ENCODE peak calls at places on chromosomes 1 and 21, in four cellular contexts. O, N, T and X are unnamed samples.
A peak's percentile ranks its signal among the peaks of the same experiment; 100 is the strongest.

GRCh38 chr1:172399369-172400072 is 21.0 kb upstream of the C1orf105 start:
- DNase-seq in O (peak; percentile 84), N (peak; percentile 58), T (peak; percentile 98), X (peak; percentile 60)

GRCh38 chr1:201559679-201560162 is 20.8 kb downstream of the NAV1 start:
- DNase-seq in O (peak; percentile 54), N (peak; percentile 79), T (peak; percentile 88), X (peak; percentile 14)

GRCh38 chr1:225242611-225243010 is 185.2 kb downstream of the LBR start:
- DNase-seq in O (no peak), N (no peak), T (no peak), X (no peak)

GRCh38 chr1:207049974-207050391 is 1.0 kb downstream of the YOD1 start:
- DNase-seq in O (no peak), N (no peak), T (peak; percentile 59), X (no peak)

GRCh38 chr21:36964398-36964797 is 2.1 kb downstream of the HLCS start:
- DNase-seq in O (no peak), N (no peak), T (no peak), X (no peak)

GRCh38 chr1:198472123-198472522 is 68.4 kb downstream of the ATP6V1G3 start:
- DNase-seq in O (no peak), N (no peak), T (no peak), X (no peak)

GRCh38 chr1:90317628-90318027 is 322.7 kb downstream of the ZNF326 start:
- DNase-seq in O (peak; percentile 17), N (no peak), T (no peak), X (no peak)

GRCh38 chr1:111745670-111746613 is 6.7 kb upstream of the INKA2 start:
- DNase-seq in O (peak; percentile 26), N (no peak), T (no peak), X (no peak)

GRCh38 chr1:235624751-235625192 is 24.8 kb downstream of the GNG4 start:
- DNase-seq in O (no peak), N (no peak), T (peak; percentile 83), X (no peak)

GRCh38 chr21:36425286-36425685 is 40.1 kb downstream of the CHAF1B start:
- DNase-seq in O (no peak), N (no peak), T (peak; percentile 25), X (no peak)

DNA sequence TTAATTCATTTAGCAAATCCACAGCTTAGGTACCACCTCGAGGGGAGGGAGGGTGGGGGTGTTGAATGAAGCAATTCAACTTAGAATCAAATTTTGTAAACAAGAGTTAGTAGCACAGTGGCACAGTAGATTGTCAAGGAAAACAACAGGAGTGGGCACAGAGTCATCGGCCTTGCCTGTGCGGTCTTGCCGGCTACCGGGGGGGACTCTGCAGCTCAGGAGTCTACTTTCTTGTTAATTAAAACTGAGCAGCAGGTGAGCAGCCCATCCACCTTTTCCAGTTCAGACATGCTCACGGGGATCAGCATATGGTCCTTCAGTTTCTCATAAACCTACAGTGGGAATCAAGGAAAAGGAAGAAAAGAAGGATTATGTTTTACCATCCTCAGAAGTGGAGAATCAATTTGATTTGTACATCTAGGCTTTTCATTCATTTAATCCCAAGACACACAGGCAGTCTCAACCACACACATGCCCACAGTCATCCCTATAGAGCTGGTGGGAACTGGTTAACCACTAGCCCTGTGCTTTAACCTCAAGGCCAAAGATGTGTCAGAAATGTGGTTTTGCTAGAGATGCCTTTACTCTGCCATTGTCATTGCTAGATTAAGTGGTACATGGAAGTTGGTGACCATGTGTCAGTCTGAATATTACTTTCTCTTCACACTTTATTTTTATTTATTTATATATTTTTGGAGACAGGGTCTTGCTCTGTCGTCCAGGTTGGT is 45.0 kb upstream of the BCL10 start:
- DNase-seq in O (peak; percentile 85), N (no peak), T (peak; percentile 46), X (no peak)
- H3K27ac ChIP-seq in O (peak overlapping the region; percentile 30), N (no peak overlapping the region), T (no peak overlapping the region), X (peak overlapping the region; percentile 75)

GRCh38 chr1:113670650-113671049 is 88.6 kb downstream of the PHTF1 start:
- DNase-seq in O (no peak), N (no peak), T (no peak), X (no peak)
- H3K27ac ChIP-seq in O (no peak overlapping the region), N (no peak overlapping the region), T (no peak overlapping the region), X (no peak overlapping the region)

DNA sequence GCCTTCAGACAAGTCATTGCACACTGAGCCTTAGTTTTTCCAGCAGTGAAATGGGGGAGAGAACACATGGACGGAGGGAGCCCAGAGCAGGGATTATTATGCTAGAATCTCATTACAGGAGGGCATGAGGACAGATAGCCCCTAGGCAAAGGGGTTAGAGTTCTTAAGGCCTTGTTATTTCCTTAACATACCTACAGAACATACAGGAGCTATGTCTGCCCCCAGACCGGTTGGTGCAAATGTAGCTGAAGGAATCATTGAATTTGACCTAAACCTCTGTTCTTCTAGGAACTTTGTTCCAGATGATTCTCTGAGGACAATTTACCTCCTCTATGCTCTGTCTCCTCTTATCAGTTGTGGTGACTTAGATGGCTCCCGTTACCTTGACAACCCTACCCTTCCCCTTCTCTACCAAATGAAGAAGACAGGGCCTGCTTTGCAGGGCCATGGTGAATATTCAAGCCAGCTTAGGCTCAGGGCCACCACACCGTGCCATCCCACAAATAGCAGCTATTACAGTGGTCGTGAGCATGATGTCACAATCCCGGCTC is 156.9 kb downstream of the IGSF21 start:
- DNase-seq in O (no peak), N (no peak), T (no peak), X (no peak)
- H3K27ac ChIP-seq in O (no peak overlapping the region), N (no peak overlapping the region), T (no peak overlapping the region), X (no peak overlapping the region)

GRCh38 chr1:215022723-215023122 is 59.8 kb upstream of the KCNK2 start:
- DNase-seq in O (no peak), N (no peak), T (peak; percentile 55), X (no peak)

GRCh38 chr1:215023151-215023832 is 59.2 kb upstream of the KCNK2 start:
- DNase-seq in O (no peak), N (no peak), T (peak; percentile 68), X (no peak)

GRCh38 chr1:215018555-215018954 is 64.0 kb upstream of the KCNK2 start:
- DNase-seq in O (no peak), N (no peak), T (no peak), X (no peak)

DNA sequence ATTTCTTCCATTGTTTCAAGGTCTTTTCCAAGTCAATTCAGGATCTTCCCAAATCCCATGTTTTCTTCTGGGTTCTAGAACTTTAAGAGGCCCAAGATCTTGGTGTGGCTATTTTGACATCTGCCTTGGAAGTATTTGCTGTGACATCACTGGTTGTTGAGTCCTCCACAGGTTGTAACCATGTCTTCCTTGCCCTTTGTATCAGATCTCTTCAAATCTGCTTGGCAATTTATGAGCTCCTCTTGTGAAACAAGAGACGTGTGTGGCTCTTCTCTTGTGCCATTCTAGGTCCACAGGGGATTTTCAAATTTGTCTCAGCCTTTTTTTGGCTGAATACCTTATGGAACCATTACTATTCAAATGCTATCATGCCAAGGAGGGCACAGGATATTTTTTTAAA is 60.3 kb upstream of the KCNK2 start:
- DNase-seq in O (no peak), N (no peak), T (no peak), X (no peak)
- H3K27ac ChIP-seq in O (no peak overlapping the region), N (no peak overlapping the region), T (no peak overlapping the region), X (no peak overlapping the region)

GRCh38 chr1:43867946-43868740 is 65.5 kb upstream of the ARTN start:
- DNase-seq in O (peak; percentile 79), N (no peak), T (peak; percentile 82), X (peak; percentile 53)

GRCh38 chr1:43870306-43870705 is 63.3 kb upstream of the ARTN start:
- DNase-seq in O (no peak), N (no peak), T (no peak), X (no peak)

GRCh38 chr1:43872280-43872679 is 61.3 kb upstream of the ARTN start:
- DNase-seq in O (peak; percentile 52), N (no peak), T (no peak), X (peak; percentile 72)

GRCh38 chr1:43866201-43866600 is 67.4 kb upstream of the ARTN start:
- DNase-seq in O (no peak), N (no peak), T (no peak), X (no peak)

GRCh38 chr1:43868741-43869067 is 64.9 kb upstream of the ARTN start:
- DNase-seq in O (no peak), N (no peak), T (peak; percentile 95), X (no peak)
- H3K27ac ChIP-seq in O (no peak overlapping the region), N (no peak overlapping the region), T (peak overlapping the region; percentile 67), X (peak overlapping the region; percentile 76)

DNA sequence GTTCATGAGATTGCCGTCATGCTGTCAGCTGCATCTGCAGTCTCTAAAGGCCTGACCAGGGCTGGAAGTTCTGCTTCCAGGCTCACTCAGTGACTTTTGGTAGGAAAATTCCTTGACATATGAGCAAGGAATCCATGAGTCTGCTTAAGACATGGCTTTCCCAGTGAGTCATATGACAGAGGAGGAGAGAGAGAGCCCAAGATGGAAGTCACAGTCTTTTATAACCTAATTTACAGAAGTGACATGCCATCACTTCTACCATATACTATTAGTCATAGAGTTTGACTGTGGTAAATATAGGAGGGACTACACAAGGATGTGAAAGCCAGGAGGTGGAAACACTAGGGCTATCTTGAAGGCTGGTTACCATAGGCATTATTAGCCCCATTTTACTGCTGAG is 115.2 kb downstream of the ROR1 start:
- DNase-seq in O (peak; percentile 49), N (no peak), T (no peak), X (no peak)
- H3K27ac ChIP-seq in O (no peak overlapping the region), N (no peak overlapping the region), T (no peak overlapping the region), X (no peak overlapping the region)

DNA sequence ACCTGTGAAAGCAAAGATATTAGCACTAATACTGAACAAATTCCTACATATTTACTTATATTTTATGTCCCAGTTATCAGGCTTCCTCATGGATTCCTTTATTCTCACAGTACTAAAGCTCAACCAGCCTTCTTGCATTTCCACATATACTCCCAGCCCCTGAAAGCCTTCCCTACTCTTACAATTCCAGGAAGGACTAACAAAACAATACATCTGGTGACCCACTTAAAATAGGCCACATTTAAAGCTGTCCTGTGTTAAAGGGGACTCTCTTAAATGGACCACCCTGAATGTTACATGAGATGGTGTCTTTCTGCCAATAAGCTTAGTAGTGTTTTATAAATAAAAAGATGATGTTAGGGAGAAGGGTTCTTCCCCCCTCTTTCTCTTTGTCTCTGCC is 54.4 kb downstream of the NTMT2 start:
- DNase-seq in O (no peak), N (no peak), T (no peak), X (no peak)
- H3K27ac ChIP-seq in O (no peak overlapping the region), N (no peak overlapping the region), T (no peak overlapping the region), X (no peak overlapping the region)

DNA sequence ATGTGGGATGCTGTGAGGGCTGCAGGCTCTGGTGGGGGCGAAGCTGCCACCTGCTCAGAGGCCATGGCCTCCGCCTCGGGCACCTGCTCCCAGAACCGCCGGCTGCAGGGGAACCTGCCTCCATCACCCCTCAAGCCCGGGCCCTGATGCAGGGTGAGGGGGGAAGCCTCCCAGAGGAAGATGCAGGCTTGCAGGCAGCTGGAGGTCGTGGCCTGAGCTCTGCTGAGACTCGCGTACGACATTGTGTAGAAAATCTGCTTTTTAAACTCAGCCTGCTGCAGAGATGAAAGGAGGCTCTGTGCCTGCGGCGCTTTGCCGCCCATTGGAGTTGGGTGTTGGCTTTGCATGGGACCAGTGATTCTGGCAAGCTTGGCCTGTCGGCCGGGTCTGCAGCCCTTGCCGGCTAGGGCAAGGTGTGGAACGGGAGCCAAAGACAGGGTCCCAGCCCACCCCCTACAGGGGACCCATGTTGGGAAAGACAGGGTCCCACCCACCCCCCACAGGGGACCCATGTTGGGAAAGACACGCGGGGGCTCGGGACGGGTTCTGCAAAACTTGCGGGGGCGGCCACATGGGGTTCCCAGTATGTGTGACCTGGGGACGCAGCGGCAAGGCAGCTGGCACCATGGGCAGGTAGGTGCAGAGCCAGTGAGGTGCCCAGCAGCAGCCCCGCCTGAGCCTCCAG is 55.6 kb downstream of the SLX9 start:
- DNase-seq in O (no peak), N (no peak), T (no peak), X (no peak)
- H3K27ac ChIP-seq in O (no peak overlapping the region), N (no peak overlapping the region), T (no peak overlapping the region), X (no peak overlapping the region)